ENCODE peak calls at places on chromosomes 3 and 15, in nine cellular contexts. One of them, this sample, is unnamed.

GRCh38 chr15:73940061-73940981 is 14.1 kb downstream of the LOXL1 start:
- DNase-seq in mammary epithelial cell: no peak
- DNase-seq in right cardiac atrium: no peak
- DNase-seq in A549: no peak
- DNase-seq in adipocyte: no peak
- DNase-seq in pancreas: no peak
- DNase-seq in CD8-positive, alpha-beta T cell: no peak
- DNase-seq in lung: no peak
- DNase-seq in mesendoderm: no peak
- DNase-seq in this sample: no peak

GRCh38 chr3:196639517-196640500 is at the start of gene NRROS:
- DNase-seq in mammary epithelial cell: peak; percentile 16
- DNase-seq in right cardiac atrium: peak; percentile 88
- DNase-seq in A549: no peak
- DNase-seq in adipocyte: peak; percentile 64
- DNase-seq in pancreas: peak; percentile 74
- DNase-seq in CD8-positive, alpha-beta T cell: peak; percentile 63
- DNase-seq in lung: peak; percentile 65
- DNase-seq in mesendoderm: peak; percentile 84
- DNase-seq in this sample: peak; percentile 48

GRCh38 chr15:85598718-85599398 is 195.9 kb downstream of the KLHL25 start:
- DNase-seq in mammary epithelial cell: no peak
- DNase-seq in right cardiac atrium: no peak
- DNase-seq in A549: no peak
- DNase-seq in adipocyte: no peak
- DNase-seq in pancreas: no peak
- DNase-seq in CD8-positive, alpha-beta T cell: no peak
- DNase-seq in lung: no peak
- DNase-seq in mesendoderm: peak; percentile 42
- DNase-seq in this sample: no peak

GRCh38 chr3:63333815-63334214 is 55.7 kb downstream of the SYNPR start:
- DNase-seq in mammary epithelial cell: no peak
- DNase-seq in right cardiac atrium: no peak
- DNase-seq in A549: peak; percentile 6
- DNase-seq in adipocyte: peak; percentile 34
- DNase-seq in pancreas: no peak
- DNase-seq in CD8-positive, alpha-beta T cell: no peak
- DNase-seq in lung: no peak
- DNase-seq in mesendoderm: no peak
- DNase-seq in this sample: no peak

GRCh38 chr15:67144609-67145306 is 79.4 kb downstream of the SMAD3 start:
- DNase-seq in mammary epithelial cell: peak; percentile 62
- DNase-seq in right cardiac atrium: no peak
- DNase-seq in A549: no peak
- DNase-seq in adipocyte: no peak
- DNase-seq in pancreas: no peak
- DNase-seq in CD8-positive, alpha-beta T cell: no peak
- DNase-seq in lung: no peak
- DNase-seq in mesendoderm: peak; percentile 77
- DNase-seq in this sample: no peak

GRCh38 chr3:172148269-172148668 is 108.9 kb downstream of the FNDC3B start:
- DNase-seq in mammary epithelial cell: no peak
- DNase-seq in right cardiac atrium: no peak
- DNase-seq in A549: no peak
- DNase-seq in adipocyte: no peak
- DNase-seq in pancreas: no peak
- DNase-seq in CD8-positive, alpha-beta T cell: no peak
- DNase-seq in lung: no peak
- DNase-seq in mesendoderm: no peak
- DNase-seq in this sample: no peak

GRCh38 chr3:191399918-191400317 is 61.0 kb upstream of the PYDC2 start:
- DNase-seq in mammary epithelial cell: no peak
- DNase-seq in right cardiac atrium: no peak
- DNase-seq in A549: no peak
- DNase-seq in adipocyte: no peak
- DNase-seq in pancreas: no peak
- DNase-seq in CD8-positive, alpha-beta T cell: no peak
- DNase-seq in lung: no peak
- DNase-seq in mesendoderm: no peak
- DNase-seq in this sample: no peak

GRCh38 chr3:195553268-195553667 is 10.1 kb upstream of the PPP1R2 start:
- DNase-seq in mammary epithelial cell: no peak
- DNase-seq in right cardiac atrium: no peak
- DNase-seq in A549: no peak
- DNase-seq in adipocyte: no peak
- DNase-seq in pancreas: no peak
- DNase-seq in CD8-positive, alpha-beta T cell: no peak
- DNase-seq in lung: no peak
- DNase-seq in mesendoderm: no peak
- DNase-seq in this sample: no peak

GRCh38 chr3:189848636-189849035 is 217.4 kb downstream of the TP63 start:
- DNase-seq in mammary epithelial cell: no peak
- DNase-seq in right cardiac atrium: no peak
- DNase-seq in A549: no peak
- DNase-seq in adipocyte: no peak
- DNase-seq in pancreas: no peak
- DNase-seq in CD8-positive, alpha-beta T cell: no peak
- DNase-seq in lung: no peak
- DNase-seq in mesendoderm: no peak
- DNase-seq in this sample: no peak

GRCh38 chr15:70708839-70709238 is 54.5 kb downstream of the UACA start:
- DNase-seq in mammary epithelial cell: no peak
- DNase-seq in right cardiac atrium: no peak
- DNase-seq in A549: no peak
- DNase-seq in adipocyte: no peak
- DNase-seq in pancreas: no peak
- DNase-seq in CD8-positive, alpha-beta T cell: no peak
- DNase-seq in lung: no peak
- DNase-seq in mesendoderm: peak; percentile 38
- DNase-seq in this sample: no peak

GRCh38 chr3:129824926-129825541 is 68.5 kb downstream of the TMCC1 start:
- DNase-seq in mammary epithelial cell: peak; percentile 29
- DNase-seq in right cardiac atrium: no peak
- DNase-seq in A549: peak; percentile 69
- DNase-seq in adipocyte: peak; percentile 77
- DNase-seq in pancreas: no peak
- DNase-seq in CD8-positive, alpha-beta T cell: peak; percentile 31
- DNase-seq in lung: peak; percentile 33
- DNase-seq in mesendoderm: peak; percentile 86
- DNase-seq in this sample: peak; percentile 44

GRCh38 chr3:39137991-39138803 is 15.2 kb downstream of the CSRNP1 start:
- DNase-seq in mammary epithelial cell: no peak
- DNase-seq in right cardiac atrium: no peak
- DNase-seq in A549: no peak
- DNase-seq in adipocyte: no peak
- DNase-seq in pancreas: no peak
- DNase-seq in CD8-positive, alpha-beta T cell: no peak
- DNase-seq in lung: no peak
- DNase-seq in mesendoderm: no peak
- DNase-seq in this sample: peak; percentile 50

GRCh38 chr3:139935071-139935865 is at the start of gene CLSTN2:
- DNase-seq in mammary epithelial cell: peak; percentile 59
- DNase-seq in right cardiac atrium: peak; percentile 96
- DNase-seq in A549: peak; percentile 31
- DNase-seq in adipocyte: peak; percentile 73
- DNase-seq in pancreas: peak; percentile 88
- DNase-seq in CD8-positive, alpha-beta T cell: no peak
- DNase-seq in lung: no peak
- DNase-seq in mesendoderm: peak; percentile 76
- DNase-seq in this sample: no peak

GRCh38 chr3:42655980-42656679 is 2.6 kb downstream of the ZBTB47 start:
- DNase-seq in mammary epithelial cell: peak; percentile 24
- DNase-seq in right cardiac atrium: peak; percentile 69
- DNase-seq in A549: no peak
- DNase-seq in adipocyte: peak; percentile 56
- DNase-seq in pancreas: peak; percentile 43
- DNase-seq in CD8-positive, alpha-beta T cell: no peak
- DNase-seq in lung: no peak
- DNase-seq in mesendoderm: peak; percentile 48
- DNase-seq in this sample: no peak

GRCh38 chr3:180913582-180914404 is 1.3 kb downstream of the FXR1 start:
- DNase-seq in mammary epithelial cell: peak; percentile 10
- DNase-seq in right cardiac atrium: no peak
- DNase-seq in A549: no peak
- DNase-seq in adipocyte: peak; percentile 51
- DNase-seq in pancreas: no peak
- DNase-seq in CD8-positive, alpha-beta T cell: no peak
- DNase-seq in lung: no peak
- DNase-seq in mesendoderm: peak; percentile 56
- DNase-seq in this sample: no peak

GRCh38 chr3:11845661-11846060 is 1.0 kb downstream of the TAMM41 start:
- DNase-seq in mammary epithelial cell: no peak
- DNase-seq in right cardiac atrium: no peak
- DNase-seq in A549: no peak
- DNase-seq in adipocyte: no peak
- DNase-seq in pancreas: no peak
- DNase-seq in CD8-positive, alpha-beta T cell: no peak
- DNase-seq in lung: no peak
- DNase-seq in mesendoderm: no peak
- DNase-seq in this sample: peak; percentile 18

GRCh38 chr15:76185716-76186115 is 125.6 kb downstream of the ETFA start:
- DNase-seq in mammary epithelial cell: peak; percentile 61
- DNase-seq in right cardiac atrium: no peak
- DNase-seq in A549: peak; percentile 83
- DNase-seq in adipocyte: peak; percentile 56
- DNase-seq in pancreas: no peak
- DNase-seq in CD8-positive, alpha-beta T cell: no peak
- DNase-seq in lung: no peak
- DNase-seq in mesendoderm: peak; percentile 92
- DNase-seq in this sample: no peak

GRCh38 chr15:67091966-67092677 is 26.7 kb downstream of the SMAD3 start:
- DNase-seq in mammary epithelial cell: no peak
- DNase-seq in right cardiac atrium: peak; percentile 76
- DNase-seq in A549: no peak
- DNase-seq in adipocyte: no peak
- DNase-seq in pancreas: no peak
- DNase-seq in CD8-positive, alpha-beta T cell: no peak
- DNase-seq in lung: no peak
- DNase-seq in mesendoderm: peak; percentile 51
- DNase-seq in this sample: no peak

GRCh38 chr3:195151866-195152526 is 119.0 kb downstream of the XXYLT1 start:
- DNase-seq in mammary epithelial cell: peak; percentile 63
- DNase-seq in right cardiac atrium: no peak
- DNase-seq in A549: peak; percentile 26
- DNase-seq in adipocyte: peak; percentile 64
- DNase-seq in pancreas: no peak
- DNase-seq in CD8-positive, alpha-beta T cell: no peak
- DNase-seq in lung: no peak
- DNase-seq in mesendoderm: peak; percentile 60
- DNase-seq in this sample: no peak

GRCh38 chr3:134879991-134880390 is 84.9 kb downstream of the EPHB1 start:
- DNase-seq in mammary epithelial cell: no peak
- DNase-seq in right cardiac atrium: no peak
- DNase-seq in A549: no peak
- DNase-seq in adipocyte: no peak
- DNase-seq in pancreas: no peak
- DNase-seq in CD8-positive, alpha-beta T cell: no peak
- DNase-seq in lung: no peak
- DNase-seq in mesendoderm: no peak
- DNase-seq in this sample: no peak
- H3K4me3 ChIP-seq in mammary epithelial cell: no peak overlapping the region
- H3K4me3 ChIP-seq in right cardiac atrium: no peak overlapping the region
- H3K4me3 ChIP-seq in A549: no peak overlapping the region
- H3K4me3 ChIP-seq in adipocyte: no peak overlapping the region
- H3K4me3 ChIP-seq in pancreas: no peak overlapping the region
- H3K4me3 ChIP-seq in CD8-positive, alpha-beta T cell: no peak overlapping the region
- H3K4me3 ChIP-seq in lung: no peak overlapping the region
- H3K4me3 ChIP-seq in mesendoderm: no peak overlapping the region
- H3K4me3 ChIP-seq in this sample: no peak overlapping the region

DNA sequence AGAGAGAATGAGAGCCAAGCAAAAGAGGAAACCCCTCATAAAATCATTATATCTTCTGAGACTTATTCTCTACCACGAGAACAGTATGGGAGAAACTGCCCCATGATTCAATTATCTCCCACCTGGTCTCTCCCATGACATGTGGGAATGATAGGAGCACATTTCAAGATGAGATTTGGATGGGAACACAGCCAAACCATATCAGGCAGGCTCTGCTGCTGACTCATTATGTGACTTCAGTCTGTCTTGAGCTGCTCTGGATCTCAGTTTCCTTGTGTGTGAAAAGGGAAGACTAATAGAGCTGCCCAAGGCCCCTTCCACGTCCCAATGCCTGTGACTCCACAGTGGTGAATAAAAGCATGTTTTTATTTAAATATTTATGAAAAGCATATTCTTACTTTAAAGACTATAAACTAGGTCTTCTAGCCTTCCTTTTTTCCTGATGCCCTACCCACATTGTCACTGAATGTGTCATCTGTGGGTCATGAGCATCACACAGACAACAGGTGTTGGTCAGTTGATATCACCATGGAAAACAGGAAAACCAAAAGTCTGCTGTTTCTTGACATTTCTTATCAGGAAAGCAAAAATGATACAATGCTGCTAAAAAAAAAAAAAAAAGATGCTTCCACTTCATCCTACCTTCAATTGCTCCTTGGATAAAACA is 96.0 kb upstream of the PPP2R3A start:
- DNase-seq in mammary epithelial cell: no peak
- DNase-seq in right cardiac atrium: no peak
- DNase-seq in A549: no peak
- DNase-seq in adipocyte: no peak
- DNase-seq in pancreas: no peak
- DNase-seq in CD8-positive, alpha-beta T cell: no peak
- DNase-seq in lung: no peak
- DNase-seq in mesendoderm: no peak
- DNase-seq in this sample: no peak
- H3K4me1 ChIP-seq in mammary epithelial cell: no peaks in the 10 kb centered on the region
- H3K4me1 ChIP-seq in right cardiac atrium: no peaks in the 10 kb centered on the region
- H3K4me1 ChIP-seq in A549: no peaks in the 10 kb centered on the region
- H3K4me1 ChIP-seq in adipocyte: no peaks in the 10 kb centered on the region
- H3K4me1 ChIP-seq in pancreas: no peaks in the 10 kb centered on the region
- H3K4me1 ChIP-seq in CD8-positive, alpha-beta T cell: no peaks in the 10 kb centered on the region
- H3K4me1 ChIP-seq in lung: peaks cover 2% of the 10 kb centered on the region
- H3K4me1 ChIP-seq in mesendoderm: no peaks in the 10 kb centered on the region
- H3K4me1 ChIP-seq in this sample: no peaks in the 10 kb centered on the region

DNA sequence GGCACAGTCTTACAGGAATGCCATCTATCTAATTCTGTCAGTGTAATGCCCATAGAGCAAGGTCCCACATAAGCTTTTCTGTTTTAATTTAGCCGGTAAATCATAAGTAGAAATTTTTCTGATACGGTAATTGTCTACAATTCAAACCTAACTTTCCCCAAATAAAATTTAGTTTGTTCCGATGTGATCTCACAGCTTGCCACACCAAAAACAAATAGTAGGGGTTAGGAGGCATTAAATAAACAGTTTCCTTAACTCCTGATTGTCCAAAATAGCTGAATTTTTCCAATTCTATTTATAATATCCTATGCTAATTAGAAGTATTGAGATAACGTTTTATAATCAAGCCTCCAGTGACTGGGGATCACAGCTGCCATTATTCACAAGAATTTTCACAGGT is 53.3 kb downstream of the TSC22D2 start:
- DNase-seq in mammary epithelial cell: no peak
- DNase-seq in right cardiac atrium: no peak
- DNase-seq in A549: no peak
- DNase-seq in adipocyte: no peak
- DNase-seq in pancreas: no peak
- DNase-seq in CD8-positive, alpha-beta T cell: no peak
- DNase-seq in lung: no peak
- DNase-seq in mesendoderm: no peak
- DNase-seq in this sample: no peak
- H3K4me3 ChIP-seq in mammary epithelial cell: no peak overlapping the region
- H3K4me3 ChIP-seq in right cardiac atrium: no peak overlapping the region
- H3K4me3 ChIP-seq in A549: no peak overlapping the region
- H3K4me3 ChIP-seq in adipocyte: no peak overlapping the region
- H3K4me3 ChIP-seq in pancreas: no peak overlapping the region
- H3K4me3 ChIP-seq in CD8-positive, alpha-beta T cell: no peak overlapping the region
- H3K4me3 ChIP-seq in lung: no peak overlapping the region
- H3K4me3 ChIP-seq in mesendoderm: no peak overlapping the region
- H3K4me3 ChIP-seq in this sample: no peak overlapping the region

GRCh38 chr15:41967506-41968206 is 4.7 kb downstream of the EHD4 start:
- DNase-seq in mammary epithelial cell: no peak
- DNase-seq in right cardiac atrium: peak; percentile 53
- DNase-seq in A549: no peak
- DNase-seq in adipocyte: peak; percentile 67
- DNase-seq in pancreas: no peak
- DNase-seq in CD8-positive, alpha-beta T cell: no peak
- DNase-seq in lung: peak; percentile 60
- DNase-seq in mesendoderm: no peak
- DNase-seq in this sample: no peak
- H3K4me1 ChIP-seq in mammary epithelial cell: peaks cover 48% of the 10 kb centered on the region
- H3K4me1 ChIP-seq in right cardiac atrium: peaks cover 21% of the 10 kb centered on the region
- H3K4me1 ChIP-seq in A549: peaks cover 16% of the 10 kb centered on the region
- H3K4me1 ChIP-seq in adipocyte: peaks cover 20% of the 10 kb centered on the region
- H3K4me1 ChIP-seq in pancreas: peaks cover 33% of the 10 kb centered on the region
- H3K4me1 ChIP-seq in CD8-positive, alpha-beta T cell: peaks cover 21% of the 10 kb centered on the region
- H3K4me1 ChIP-seq in lung: peaks cover 26% of the 10 kb centered on the region
- H3K4me1 ChIP-seq in mesendoderm: peaks cover 15% of the 10 kb centered on the region
- H3K4me1 ChIP-seq in this sample: peaks cover 63% of the 10 kb centered on the region